ENCODE peak calls at places on chromosome 16, in four cellular contexts. R is K562, E is GM12878, G is HepG2. M is an unnamed sample.

GRCh38 chr16:65481956-65482355 is 360.1 kb upstream of the CDH11 start:
- DNase-seq in R (no peak), E (no peak), G (no peak), M (no peak)

GRCh38 chr16:66286527-66286926 is 80.0 kb upstream of the CDH5 start:
- DNase-seq in R (no peak), E (no peak), G (no peak), M (no peak)

GRCh38 chr16:1863681-1864460 is 8.1 kb downstream of the MEIOB start:
- DNase-seq in R (no peak), E (no peak), G (no peak), M (no peak)

GRCh38 chr16:68893710-68894705 is 50.7 kb downstream of the TANGO6 start:
- DNase-seq in R (no peak), E (no peak), G (peak), M (peak)

GRCh38 chr16:64469906-64470702 is 651.8 kb downstream of the CDH11 start:
- DNase-seq in R (no peak), E (no peak), G (no peak), M (no peak)

GRCh38 chr16:47699090-47699489 is 238.0 kb downstream of the PHKB start:
- DNase-seq in R (no peak), E (no peak), G (no peak), M (no peak)

GRCh38 chr16:30997887-30998711 is 12.3 kb downstream of the STX1B start:
- DNase-seq in R (no peak), E (no peak), G (peak), M (no peak)

GRCh38 chr16:81600275-81600674 is 155.7 kb downstream of the CMIP start:
- DNase-seq in R (no peak), E (no peak), G (peak), M (no peak)

GRCh38 chr16:89970011-89970410 is 21.5 kb downstream of the DEF8 start:
- DNase-seq in R (no peak), E (no peak), G (no peak), M (no peak)

GRCh38 chr16:71254832-71255560 is 24.5 kb upstream of the HYDIN start:
- DNase-seq in R (no peak), E (no peak), G (no peak), M (no peak)

GRCh38 chr16:13510425-13511151 is 409.4 kb upstream of the ERCC4 start:
- DNase-seq in R (peak), E (no peak), G (peak), M (no peak)

GRCh38 chr16:4494746-4495490 is 18.7 kb downstream of the HMOX2 start:
- DNase-seq in R (no peak), E (no peak), G (no peak), M (no peak)

GRCh38 chr16:87789437-87790277 is 23.9 kb upstream of the KLHDC4 start:
- DNase-seq in R (no peak), E (no peak), G (peak), M (no peak)

GRCh38 chr16:81703177-81704155 is 75.6 kb upstream of the PLCG2 start:
- DNase-seq in R (no peak), E (no peak), G (no peak), M (no peak)

GRCh38 chr16:81190667-81191066 is 47.8 kb upstream of the BCO1 start:
- DNase-seq in R (no peak), E (no peak), G (peak), M (no peak)

GRCh38 chr16:11151156-11151904 is 104.7 kb downstream of the SOCS1 start:
- DNase-seq in R (no peak), E (no peak), G (no peak), M (no peak)

GRCh38 chr16:12289175-12290063 is 312.9 kb downstream of the SNX29 start:
- DNase-seq in R (no peak), E (no peak), G (peak), M (no peak)

GRCh38 chr16:2008009-2008526 is 1.6 kb downstream of the ZNF598 start:
- DNase-seq in R (peak), E (no peak), G (no peak), M (no peak)

GRCh38 chr16:10610499-10611184 is 30.2 kb upstream of the EMP2 start:
- DNase-seq in R (no peak), E (no peak), G (peak), M (no peak)

GRCh38 chr16:89422527-89422904 is 67.8 kb downstream of the ANKRD11 start:
- DNase-seq in R (no peak), E (peak), G (no peak), M (no peak)

GRCh38 chr16:88437367-88437964 is 15.6 kb upstream of the ZFPM1 start:
- DNase-seq in R (peak), E (no peak), G (peak), M (peak)

GRCh38 chr16:21104124-21104860 is 46.4 kb downstream of the DNAH3 start:
- DNase-seq in R (no peak), E (no peak), G (no peak), M (no peak)

GRCh38 chr16:9484901-9485300 is 393.5 kb downstream of the HAPSTR1 start:
- DNase-seq in R (no peak), E (no peak), G (no peak), M (no peak)

GRCh38 chr16:54655171-54655590 is 275.5 kb upstream of the IRX5 start:
- DNase-seq in R (no peak), E (no peak), G (no peak), M (peak)

GRCh38 chr16:50267151-50267631 is 840 bp downstream of the ADCY7 start:
- DNase-seq in R (no peak), E (no peak), G (no peak), M (no peak)

GRCh38 chr16:57600048-57600835 is 28.2 kb upstream of the ADGRG1 start:
- DNase-seq in R (peak), E (no peak), G (peak), M (peak)
- TF ChIP-seq ATF3 in R (no peak), E (no peak), G (peak), M (no peak)

DNA sequence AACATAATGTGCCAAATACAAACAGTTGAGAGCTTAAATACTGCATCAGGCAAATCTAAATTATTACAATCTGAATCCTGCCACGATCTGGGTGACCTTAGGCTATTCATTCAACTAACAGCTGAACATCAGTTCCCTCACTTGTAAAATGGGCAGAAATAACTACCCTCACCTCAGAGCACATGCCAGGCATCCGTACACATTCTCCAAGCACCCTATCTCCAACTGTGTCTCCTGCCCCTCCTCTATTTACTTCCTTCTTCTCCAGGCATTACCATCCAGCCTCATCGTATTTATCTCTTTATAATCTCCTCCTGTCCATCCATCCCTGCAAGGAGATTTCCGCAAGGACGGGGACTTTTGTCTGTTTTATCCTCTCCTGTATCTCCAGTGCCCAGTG is 192.2 kb upstream of the FOXF1 start:
- DNase-seq in R (no peak), E (no peak), G (no peak), M (no peak)
- TF ChIP-seq CREM in R (no peak), E (no peak), G (no peak), M (no peak)

DNA sequence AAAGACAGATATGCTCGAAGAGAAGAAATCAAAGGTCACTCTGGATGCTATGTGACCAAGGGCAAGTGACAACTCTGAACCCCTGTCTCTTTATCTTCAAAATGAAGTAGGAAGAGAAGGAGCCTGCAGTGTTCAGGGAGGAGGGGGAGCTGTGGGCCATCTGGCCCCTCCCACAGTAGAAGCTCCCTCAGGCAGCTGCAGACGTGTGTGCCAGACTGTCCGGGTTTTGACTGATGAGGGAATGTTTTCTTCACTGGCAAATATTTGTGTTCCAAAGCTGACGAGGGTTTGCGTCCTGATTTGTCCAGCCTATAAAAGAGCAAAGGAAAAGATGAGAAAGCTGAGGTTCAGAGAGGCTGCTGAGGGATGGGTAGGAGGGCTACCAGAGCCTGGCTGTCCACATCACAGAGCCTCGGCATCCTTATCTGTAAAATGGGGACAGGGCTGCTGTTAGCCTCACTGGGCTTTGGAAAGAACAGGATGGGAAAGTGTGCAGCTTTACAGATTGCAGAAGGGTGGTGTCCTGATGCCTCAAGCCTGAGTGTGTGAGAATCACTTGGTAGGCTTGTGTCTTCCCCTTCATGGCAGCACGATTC is 1.8 kb upstream of the GINS2 start:
- DNase-seq in R (no peak), E (no peak), G (peak), M (no peak)
- TF ChIP-seq MAX in R (no peak), E (no peak), G (no peak), M (no peak)

DNA sequence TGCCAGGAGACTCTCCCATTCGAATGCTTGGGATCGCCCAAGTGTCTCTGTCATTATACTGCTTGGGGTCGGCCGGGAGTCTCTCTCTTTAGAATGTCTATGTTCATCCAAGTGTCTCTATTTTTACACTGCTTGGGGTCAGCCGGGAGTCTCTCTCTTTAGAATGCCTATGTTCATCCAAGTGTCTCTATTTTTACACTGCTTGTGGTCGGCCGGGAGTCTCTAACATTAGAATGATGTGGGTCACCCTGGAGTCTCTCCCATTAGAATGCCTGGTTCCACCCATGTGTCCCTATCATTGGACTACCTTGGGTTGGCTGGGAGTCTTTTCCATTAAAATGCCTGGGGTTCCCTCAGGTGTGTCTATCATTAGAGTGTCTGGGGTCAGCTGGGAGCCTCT is 2230.4 kb downstream of the TP53TG3F start:
- DNase-seq in R (no peak), E (no peak), G (no peak), M (no peak)
- TF ChIP-seq ATF3 in R (no peak), E (no peak), G (no peak), M (no peak)

GRCh38 chr16:28987170-28987853 is 2.5 kb downstream of the LAT start:
- DNase-seq in R (no peak), E (no peak), G (no peak), M (no peak)

GRCh38 chr16:28991687-28992086 is 6.8 kb downstream of the LAT start:
- DNase-seq in R (no peak), E (no peak), G (no peak), M (no peak)

GRCh38 chr16:28992496-28992895 is 7.6 kb downstream of the LAT start:
- DNase-seq in R (no peak), E (no peak), G (no peak), M (no peak)

GRCh38 chr16:28989363-28989762 is 4.5 kb downstream of the LAT start:
- DNase-seq in R (no peak), E (no peak), G (no peak), M (no peak)

GRCh38 chr16:28990375-28991040 is 5.7 kb downstream of the LAT start:
- DNase-seq in R (no peak), E (no peak), G (no peak), M (no peak)
- TF ChIP-seq CREM in R (no peak), E (no peak), G (no peak), M (no peak)

DNA sequence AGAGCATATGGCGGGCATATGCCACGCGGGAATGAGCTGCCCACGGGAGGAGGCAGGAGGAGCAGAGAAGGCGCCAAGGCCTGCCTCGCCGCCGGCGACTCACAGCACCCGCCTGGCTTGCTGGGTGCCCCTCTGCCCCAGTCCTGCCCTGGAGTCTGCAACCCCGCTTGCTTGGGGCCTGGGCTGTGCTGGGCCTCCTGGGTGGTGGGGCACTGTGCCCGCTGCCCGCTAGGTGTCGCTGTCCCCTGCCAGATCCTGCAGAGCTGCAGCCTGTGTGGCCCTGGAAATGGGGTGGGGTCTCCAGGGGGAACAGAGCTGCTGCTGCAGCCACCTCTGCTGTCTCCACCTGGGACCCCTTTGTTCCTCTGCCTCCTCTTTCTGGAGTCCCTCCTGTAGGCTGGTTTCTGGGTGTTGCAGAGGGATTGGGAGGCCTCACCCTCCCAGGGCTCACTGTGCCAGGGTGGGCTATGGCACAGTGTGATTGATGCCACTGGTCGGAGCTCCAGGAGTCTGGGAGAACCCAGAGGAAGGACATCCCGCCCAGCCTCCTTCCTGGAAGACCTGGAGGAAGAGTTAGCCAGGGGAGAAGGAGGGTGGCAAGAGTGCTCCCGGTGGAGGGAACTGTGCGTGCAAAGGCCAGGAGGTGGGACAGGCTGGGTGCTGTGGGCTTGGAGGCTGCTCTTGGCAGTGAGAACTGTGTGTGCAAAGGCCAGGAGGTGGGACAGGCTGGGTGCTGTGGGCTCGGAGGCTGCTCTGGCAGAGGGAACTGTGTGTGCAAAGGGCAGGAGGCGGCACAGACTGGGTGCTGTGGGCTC is 141.1 kb upstream of the CIBAR2 start:
- DNase-seq in R (peak), E (no peak), G (peak), M (peak)
- TF ChIP-seq MAX in R (peak), E (peak), G (no peak), M (no peak)

GRCh38 chr16:67425046-67425445 is 5.9 kb upstream of the HSD11B2 start:
- DNase-seq in R (no peak), E (no peak), G (no peak), M (no peak)
- TF ChIP-seq ATF3 in R (no peak), E (no peak), G (no peak), M (no peak)

GRCh38 chr16:67862623-67863583 is 9.9 kb upstream of the EDC4 start:
- DNase-seq in R (no peak), E (no peak), G (no peak), M (no peak)
- TF ChIP-seq CREM in R (no peak), E (no peak), G (no peak), M (no peak)

M was measured in WTC11.